ENCODE peak calls at places on chromosomes 12 and 14, in six cellular contexts. Q is foreskin fibroblast, X is activated B cell treated with CpG ODN at 0.5 μM for 24 hours, O is H9, K is left lung, F is AG09319. A is an unnamed sample.

GRCh38 chr12:121513464-121514183 is 67.2 kb downstream of the KDM2B start:
- DNase-seq in Q (no peak), F (no peak), K (no peak), X (no peak), O (peak), A (no peak)

GRCh38 chr14:100748944-100749343 is 22.3 kb downstream of the DLK1 start:
- DNase-seq in K (no peak), O (peak), X (no peak), F (no peak), Q (no peak), A (no peak)

GRCh38 chr14:32509632-32510187 is 180.6 kb downstream of the AKAP6 start:
- DNase-seq in X (no peak), Q (peak), F (peak), K (no peak), O (no peak), A (no peak)

GRCh38 chr12:107057071-107057834 is 36.1 kb downstream of the CRY1 start:
- DNase-seq in K (no peak), O (no peak), X (no peak), Q (peak), F (no peak), A (no peak)

GRCh38 chr14:21723431-21724045 is 49.9 kb upstream of the OR4E1 start:
- DNase-seq in X (no peak), Q (no peak), O (peak), K (no peak), F (no peak), A (no peak)

GRCh38 chr14:105871590-105871989 is 345.2 kb downstream of the TMEM121 start:
- DNase-seq in X (no peak), K (no peak), Q (no peak), O (no peak), F (no peak), A (no peak)

GRCh38 chr12:68349083-68349700 is 17.0 kb upstream of the MDM1 start:
- DNase-seq in F (no peak), X (no peak), Q (no peak), K (no peak), O (no peak), A (no peak)

GRCh38 chr12:47837190-47838171 is 17.8 kb upstream of the HDAC7 start:
- DNase-seq in O (peak), K (no peak), X (peak), F (no peak), Q (peak), A (no peak)

GRCh38 chr12:105337391-105337790 is 6.9 kb downstream of the C12orf75 start:
- DNase-seq in K (no peak), F (no peak), Q (no peak), X (no peak), O (no peak), A (no peak)

GRCh38 chr14:31286456-31287293 is 79.1 kb upstream of the HECTD1 start:
- DNase-seq in Q (no peak), F (no peak), O (peak), X (no peak), K (no peak), A (no peak)

GRCh38 chr12:105933671-105934665 is 204.8 kb downstream of the NUAK1 start:
- DNase-seq in F (peak), Q (peak), X (no peak), O (no peak), K (no peak), A (no peak)

GRCh38 chr12:31362759-31363415 is 36.9 kb upstream of the SINHCAF start:
- DNase-seq in K (no peak), X (no peak), O (peak), F (no peak), Q (no peak), A (peak)

GRCh38 chr14:34496679-34497513 is 34.9 kb upstream of the SPTSSA start:
- DNase-seq in O (peak), F (peak), X (no peak), Q (peak), K (no peak), A (peak)

GRCh38 chr12:47400251-47400650 is 305.6 kb downstream of the RPAP3 start:
- DNase-seq in K (no peak), O (no peak), X (no peak), Q (peak), F (no peak), A (no peak)

GRCh38 chr12:101829639-101830390 is 944 bp downstream of the GNPTAB start:
- DNase-seq in Q (no peak), K (no peak), O (peak), X (no peak), F (no peak), A (no peak)

GRCh38 chr14:94412671-94413638 is 24.6 kb upstream of the SERPINA1 start:
- DNase-seq in K (no peak), O (peak), F (no peak), X (no peak), Q (no peak), A (no peak)
- TF ChIP-seq CTCF in K (no peak), O (peak), F (peak), X (no peak), Q (peak), A (peak)

GRCh38 chr12:40031965-40032364 is 73.9 kb downstream of the SLC2A13 start:
- DNase-seq in K (no peak), Q (no peak), F (no peak), X (no peak), O (no peak), A (no peak)
- TF ChIP-seq CTCF in K (no peak), Q (no peak), F (no peak), X (no peak), O (no peak), A (no peak)

DNA sequence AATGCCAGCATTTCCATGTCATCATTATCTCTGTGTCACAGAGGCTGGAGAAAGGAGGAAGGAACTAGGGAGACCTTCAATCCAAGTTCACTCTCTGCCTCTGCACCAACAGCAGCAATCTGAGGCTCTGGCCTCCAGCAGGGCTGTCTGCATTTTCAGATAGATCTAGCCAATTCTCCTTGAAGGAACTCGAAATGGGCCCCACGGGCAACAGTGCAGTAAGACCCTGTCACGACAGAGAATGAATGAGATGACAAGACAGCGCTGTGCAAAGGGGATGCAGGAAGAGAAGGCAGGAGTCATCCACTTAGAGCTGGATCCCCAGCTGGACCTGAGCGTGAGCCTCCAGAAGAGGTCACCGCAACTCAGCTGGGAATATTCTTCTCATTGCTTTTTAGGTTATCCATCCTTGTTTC is 183.7 kb upstream of the GZMB start:
- DNase-seq in Q (peak), X (no peak), F (no peak), O (no peak), K (no peak), A (no peak)
- TF ChIP-seq CTCF in Q (peak), X (no peak), F (peak), O (peak), K (no peak), A (no peak)

DNA sequence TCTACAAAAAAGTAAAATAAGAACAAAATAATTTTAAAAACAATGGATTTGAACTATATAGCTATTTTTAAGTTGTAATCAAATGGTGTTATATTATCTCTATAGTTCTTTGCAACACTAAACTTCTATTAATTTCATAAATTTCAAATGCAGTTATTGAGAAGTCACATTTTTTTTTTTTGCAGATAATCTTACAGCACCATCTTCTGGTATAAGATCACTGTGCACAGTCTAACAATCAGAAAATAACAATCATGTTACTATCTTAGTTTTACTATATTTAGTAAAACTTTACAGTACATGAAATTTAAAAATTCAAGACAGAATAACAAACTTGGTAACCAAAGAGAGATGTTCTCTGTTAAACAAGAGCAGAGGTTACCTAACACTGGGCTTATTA is 40.6 kb downstream of the GXYLT1 start:
- DNase-seq in Q (no peak), O (no peak), X (no peak), K (no peak), F (no peak), A (no peak)
- TF ChIP-seq CTCF in Q (peak), O (no peak), X (no peak), K (no peak), F (peak), A (peak)

GRCh38 chr12:89421093-89421835 is 69.0 kb upstream of the DUSP6 start:
- DNase-seq in F (no peak), Q (no peak), K (no peak), O (no peak), X (no peak), A (no peak)
- TF ChIP-seq CTCF in F (no peak), Q (no peak), K (no peak), O (peak), X (no peak), A (no peak)

GRCh38 chr14:104818714-104819161 is 17.8 kb downstream of the ZBTB42 start:
- DNase-seq in O (no peak), K (peak), X (no peak), Q (no peak), F (no peak), A (no peak)

GRCh38 chr14:104819361-104819771 is 18.5 kb downstream of the ZBTB42 start:
- DNase-seq in F (no peak), O (no peak), Q (no peak), K (peak), X (no peak), A (no peak)

GRCh38 chr14:104821971-104822608 is 21.2 kb downstream of the ZBTB42 start:
- DNase-seq in X (no peak), O (no peak), K (peak), Q (no peak), F (no peak), A (no peak)

GRCh38 chr14:104821229-104821945 is 20.5 kb downstream of the ZBTB42 start:
- DNase-seq in F (no peak), O (peak), K (peak), Q (peak), X (no peak), A (no peak)

GRCh38 chr14:104820669-104821228 is 19.8 kb downstream of the ZBTB42 start:
- DNase-seq in F (no peak), X (no peak), O (peak), K (peak), Q (peak), A (no peak)
- TF ChIP-seq CTCF in F (peak), X (no peak), O (peak), K (peak), Q (peak), A (no peak)

DNA sequence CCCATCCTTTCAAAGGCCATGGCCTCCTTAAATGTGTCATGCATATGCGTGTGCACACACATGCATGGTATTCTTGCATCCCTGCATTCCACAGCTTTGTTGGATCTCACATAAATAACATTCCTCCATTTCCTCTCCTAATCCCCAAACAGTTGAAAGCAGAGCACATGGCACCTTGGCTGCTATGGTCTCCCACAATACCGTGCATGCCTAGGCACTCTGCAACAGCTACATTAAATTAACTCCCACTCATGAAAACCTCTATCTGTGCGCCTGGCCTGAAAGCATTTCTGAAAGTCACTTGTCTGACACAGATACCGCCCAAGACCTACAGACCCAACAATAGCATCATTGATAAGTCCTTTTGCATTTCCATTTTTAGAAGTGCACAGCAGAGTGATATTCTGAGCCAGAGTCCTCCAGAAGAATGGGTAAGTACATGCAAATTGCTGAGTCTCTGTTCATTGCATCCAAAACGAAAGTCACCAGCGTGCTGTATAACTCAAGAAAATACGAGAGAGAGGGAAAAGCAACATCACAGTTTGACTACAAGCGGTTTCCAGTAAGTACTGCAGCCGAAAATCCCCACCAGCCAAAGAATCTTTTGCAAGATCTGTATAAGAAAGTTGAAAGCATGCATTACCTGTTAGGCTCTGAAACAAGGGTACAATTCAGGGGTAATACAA is 436 bp downstream of the ASB2 start:
- DNase-seq in K (no peak), F (no peak), Q (no peak), O (no peak), X (no peak), A (no peak)
- TF ChIP-seq CTCF in K (no peak), F (no peak), Q (no peak), O (no peak), X (no peak), A (no peak)

GRCh38 chr14:20247651-20248246 is 8.7 kb downstream of the OR11H4 start:
- DNase-seq in K (no peak), Q (no peak), F (no peak), X (no peak), O (no peak), A (no peak)
- TF ChIP-seq CTCF in K (no peak), Q (no peak), F (no peak), X (no peak), O (peak), A (peak)

A was measured in CD14-positive monocyte.